ENCODE peak calls at places on chromosomes 4 and X, in seven cellular contexts. E, Z, K, J, M, H and O are unnamed samples.

GRCh38 chr4:145487626-145488025 is 6.0 kb downstream of the SMAD1 start:
- DNase-seq in J (no peak), Z (no peak), H (no peak), K (no peak), M (no peak), E (no peak), O (no peak)

GRCh38 chr4:46844325-46844917 is 64.6 kb downstream of the COX7B2 start:
- DNase-seq in K (peak; percentile 44), E (no peak), H (peak; percentile 63), J (no peak), M (peak; percentile 73), Z (peak; percentile 57), O (no peak)

GRCh38 chrX:130497531-130497930 is 95.7 kb downstream of the RBMX2 start:
- DNase-seq in Z (no peak), E (no peak), H (no peak), J (no peak), K (no peak), M (no peak), O (no peak)

GRCh38 chr4:113452152-113452551 is 309.4 kb downstream of the CAMK2D start:
- DNase-seq in J (no peak), E (no peak), M (no peak), H (no peak), K (no peak), Z (no peak), O (no peak)

GRCh38 chr4:57501715-57502114 is 391.5 kb upstream of the IGFBP7 start:
- DNase-seq in E (no peak), Z (peak; percentile 79), J (no peak), M (no peak), H (peak; percentile 53), K (no peak), O (peak; percentile 39)

GRCh38 chr4:147546341-147546740 is 65.4 kb downstream of the EDNRA start:
- DNase-seq in H (peak; percentile 83), E (no peak), K (no peak), J (no peak), M (no peak), Z (no peak), O (no peak)

GRCh38 chr4:187172340-187172761 is 448.7 kb upstream of the FAT1 start:
- DNase-seq in M (no peak), Z (no peak), J (no peak), H (peak; percentile 71), K (no peak), E (peak; percentile 58), O (no peak)

GRCh38 chr4:54513231-54513630 is 144.5 kb upstream of the KIT start:
- DNase-seq in J (no peak), K (no peak), Z (no peak), E (no peak), M (no peak), H (peak; percentile 48), O (peak; percentile 26)

GRCh38 chr4:139458999-139459398 is 5.1 kb downstream of the RAB33B start:
- DNase-seq in K (no peak), M (no peak), Z (no peak), J (no peak), H (peak; percentile 23), E (peak; percentile 41), O (no peak)

GRCh38 chr4:1364748-1365147 is 17.7 kb downstream of the UVSSA start:
- DNase-seq in K (no peak), H (no peak), Z (no peak), E (no peak), M (no peak), J (no peak), O (no peak)

GRCh38 chr4:107392951-107393350 is 327.1 kb downstream of the PAPSS1 start:
- DNase-seq in E (no peak), H (no peak), K (no peak), Z (no peak), J (peak; percentile 73), M (no peak), O (no peak)

GRCh38 chrX:124358796-124359386 is 12.5 kb downstream of the SH2D1A start:
- DNase-seq in M (no peak), K (no peak), E (no peak), J (no peak), H (no peak), Z (no peak), O (no peak)

GRCh38 chrX:136910565-136911040 is 30.1 kb upstream of the RBMX start:
- DNase-seq in E (no peak), H (peak; percentile 2), M (no peak), J (no peak), K (no peak), Z (peak; percentile 4), O (no peak)

GRCh38 chr4:126748736-126749135 is 884.0 kb upstream of the INTU start:
- DNase-seq in H (no peak), K (no peak), Z (no peak), M (no peak), E (no peak), J (no peak), O (no peak)

GRCh38 chr4:139129206-139129605 is 47.8 kb downstream of the ELF2 start:
- DNase-seq in E (no peak), M (no peak), Z (no peak), H (peak; percentile 39), J (no peak), K (no peak), O (no peak)

GRCh38 chr4:152098365-152099060 is 337.7 kb upstream of the GATB start:
- DNase-seq in Z (no peak), E (no peak), M (no peak), H (no peak), K (no peak), J (no peak), O (no peak)
- H3K27ac ChIP-seq in Z (no peak overlapping the region), E (no peak overlapping the region), M (no peak overlapping the region), H (no peak overlapping the region), K (peak overlapping the region; percentile 80), J (peak overlapping the region; percentile 20), O (no peak overlapping the region)

GRCh38 chr4:118682928-118683327 is 2.3 kb upstream of the METTL14 start:
- DNase-seq in Z (no peak), K (no peak), M (peak; percentile 35), J (no peak), H (peak; percentile 45), E (no peak), O (no peak)
- TF ChIP-seq CTCF in Z (no peak), K (peak; percentile 18), M (peak; percentile 52), J (no peak), H (peak; percentile 67), E (peak; percentile 60), O (peak; percentile 58)

GRCh38 chr4:158809611-158810486 is 41.0 kb downstream of the FNIP2 start:
- DNase-seq in M (no peak), J (no peak), H (peak; percentile 77), K (no peak), Z (peak; percentile 49), E (peak; percentile 91), O (no peak)

GRCh38 chr4:158812133-158812532 is 43.3 kb downstream of the FNIP2 start:
- DNase-seq in Z (no peak), J (no peak), K (no peak), E (no peak), M (no peak), H (no peak), O (no peak)

GRCh38 chr4:158811704-158812103 is 42.9 kb downstream of the FNIP2 start:
- DNase-seq in E (peak; percentile 71), H (peak; percentile 41), Z (peak; percentile 47), M (no peak), J (no peak), K (no peak), O (no peak)

GRCh38 chr4:158810487-158811215 is 41.8 kb downstream of the FNIP2 start:
- DNase-seq in Z (peak; percentile 61), J (peak; percentile 83), K (no peak), H (peak; percentile 92), E (peak; percentile 89), M (peak; percentile 17), O (peak; percentile 35)

DNA sequence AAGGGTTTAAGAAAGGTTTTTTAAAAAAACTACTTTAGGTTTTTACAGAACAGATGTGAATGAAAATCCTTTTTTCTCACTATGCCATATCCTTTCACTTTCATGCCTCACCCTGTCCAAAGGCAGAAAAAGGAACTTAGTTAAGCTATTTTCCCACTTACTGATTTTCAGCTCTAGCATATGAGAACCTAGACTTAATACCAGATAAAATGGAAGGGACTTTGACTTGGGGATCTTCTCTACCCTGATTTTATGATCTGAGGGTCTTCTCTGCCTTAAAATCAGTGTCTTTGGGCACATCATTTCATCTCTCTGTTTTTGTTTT is 42.4 kb downstream of the FNIP2 start:
- DNase-seq in H (no peak), Z (no peak), M (no peak), E (no peak), J (no peak), K (no peak), O (no peak)
- H3K4me1 ChIP-seq in H (peaks cover 35% of the 10 kb centered on the region), Z (peaks cover 24% of the 10 kb centered on the region), M (no peaks in the 10 kb centered on the region), E (peaks cover 35% of the 10 kb centered on the region), J (peaks cover 58% of the 10 kb centered on the region), K (peaks cover 28% of the 10 kb centered on the region), O (peaks cover 92% of the 10 kb centered on the region)

DNA sequence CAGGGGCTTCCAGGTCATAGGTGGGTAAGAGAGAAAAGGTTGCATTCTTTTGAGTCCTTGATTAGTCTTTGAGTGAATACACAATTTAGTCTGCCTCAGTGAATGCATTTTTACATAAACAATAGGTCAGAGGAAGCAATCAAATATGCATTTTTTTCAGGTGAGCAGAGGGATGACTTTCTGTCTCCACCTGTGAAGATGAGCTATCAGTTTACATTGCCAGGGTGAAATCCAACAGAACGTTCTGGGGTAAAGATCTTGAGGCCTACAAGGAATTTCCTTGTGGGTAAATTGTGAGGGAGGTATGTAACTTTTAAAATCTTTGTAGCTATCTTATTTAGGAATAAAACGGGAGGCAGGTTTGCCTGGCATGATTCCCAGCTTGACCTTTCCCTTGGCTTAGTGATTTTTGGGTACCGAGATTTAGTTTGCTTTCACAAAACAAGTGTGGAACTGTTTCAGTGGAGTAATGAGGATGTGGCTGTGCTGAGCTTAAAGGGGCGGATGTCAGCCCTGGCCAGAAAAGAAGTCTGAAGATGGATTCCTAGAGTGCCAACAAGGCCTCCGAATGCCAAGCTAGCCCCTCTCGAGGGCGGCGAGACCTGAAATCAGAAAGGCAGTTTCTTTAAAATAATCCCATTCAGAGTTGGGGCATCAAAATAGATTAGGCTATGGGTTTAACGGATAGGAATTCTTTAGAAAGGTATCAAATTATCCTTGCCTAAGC is 29.5 kb downstream of the TMEM131L start:
- DNase-seq in Z (no peak), J (no peak), K (no peak), H (peak; percentile 54), E (peak; percentile 73), M (no peak), O (no peak)
- H3K27ac ChIP-seq in Z (no peak overlapping the region), J (no peak overlapping the region), K (peak overlapping the region; percentile 54), H (peak overlapping the region; percentile 51), E (peak overlapping the region; percentile 66), M (peak overlapping the region; percentile 14), O (no peak overlapping the region)

DNA sequence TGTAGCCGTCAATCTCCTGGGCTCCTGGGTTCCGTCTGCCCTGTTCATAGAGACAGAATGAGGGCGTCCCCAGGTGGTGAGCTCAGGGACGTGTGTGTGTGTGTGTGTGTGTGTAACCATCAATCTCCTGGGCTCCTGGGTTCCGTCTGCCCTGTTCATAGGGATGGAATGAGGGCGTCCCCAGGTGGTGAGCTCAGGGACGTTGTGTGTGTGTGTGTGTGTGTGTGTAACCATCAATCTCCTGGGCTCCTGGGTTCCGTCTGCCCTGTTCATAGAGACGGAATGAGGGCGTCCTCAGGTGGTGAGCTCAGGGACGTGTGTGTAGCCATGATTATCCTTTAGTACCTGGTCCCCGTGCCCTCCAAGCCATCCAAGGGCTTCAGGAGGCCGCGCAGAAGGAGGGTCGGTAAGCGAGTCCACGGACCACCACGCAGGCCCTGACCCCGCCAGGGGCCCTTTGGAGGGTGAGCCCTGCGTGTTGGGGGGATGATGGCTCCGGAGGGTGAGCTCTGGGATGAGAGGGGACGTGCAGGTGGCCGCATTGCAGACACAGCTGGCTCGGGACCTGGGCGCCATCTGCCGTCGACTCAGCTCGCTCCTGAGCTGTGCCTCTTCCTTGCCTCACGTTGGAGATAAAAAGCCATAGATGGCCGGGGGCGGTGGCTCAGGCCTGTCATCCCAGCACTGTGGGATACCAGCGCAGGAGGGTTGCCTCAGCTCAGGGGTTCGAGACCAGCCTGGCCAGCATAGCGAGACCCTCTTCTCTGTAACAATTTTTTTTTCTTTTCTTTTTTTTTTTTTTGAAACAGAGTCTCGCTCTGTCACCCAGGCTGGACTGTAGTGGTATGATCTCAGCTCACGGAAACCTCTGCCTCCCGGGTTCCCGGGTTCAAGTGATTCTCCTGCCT is 5.4 kb upstream of the GTPBP6 start:
- DNase-seq in Z (peak; percentile 54), K (peak; percentile 55), E (peak; percentile 43), M (peak; percentile 83), J (peak; percentile 75), H (peak; percentile 34), O (peak; percentile 25)
- TF ChIP-seq CTCF in Z (no peak), K (no peak), E (no peak), M (peak; percentile 36), J (no peak), H (no peak), O (no peak)